ENCODE peak calls at places on chromosomes 7 and 10, in eight cellular contexts. K, F, M, U, B, R, T and D are unnamed samples.

GRCh38 chr7:143008007-143008901 is 18.7 kb downstream of the OR9A2 start:
- DNase-seq in K (peak; percentile 88), F (peak; percentile 84), M (peak; percentile 79), U (peak; percentile 75), B (peak; percentile 81), R (peak; percentile 78), T (peak; percentile 72), D (no peak)

GRCh38 chr10:61477469-61477868 is 24.3 kb upstream of the TMEM26 start:
- DNase-seq in K (no peak), F (no peak), M (no peak), U (no peak), B (no peak), R (no peak), T (no peak), D (no peak)

GRCh38 chr7:51246258-51247245 is 70.1 kb downstream of the COBL start:
- DNase-seq in K (no peak), F (no peak), M (no peak), U (no peak), B (peak; percentile 82), R (no peak), T (no peak), D (no peak)

GRCh38 chr10:12483996-12484944 is 134.9 kb downstream of the CAMK1D start:
- DNase-seq in K (no peak), F (no peak), M (no peak), U (no peak), B (no peak), R (no peak), T (no peak), D (no peak)

GRCh38 chr7:20327047-20327446 is 3.7 kb upstream of the ITGB8 start:
- DNase-seq in K (no peak), F (no peak), M (peak; percentile 51), U (no peak), B (no peak), R (peak; percentile 63), T (peak; percentile 84), D (no peak)

GRCh38 chr10:33353334-33353733 is 18.9 kb upstream of the NRP1 start:
- DNase-seq in K (no peak), F (no peak), M (no peak), U (no peak), B (no peak), R (no peak), T (no peak), D (no peak)

GRCh38 chr7:116675812-116676355 is 3.9 kb downstream of the MET start:
- DNase-seq in K (no peak), F (no peak), M (no peak), U (no peak), B (no peak), R (no peak), T (no peak), D (no peak)

GRCh38 chr7:23864984-23865383 is 155.0 kb downstream of the STK31 start:
- DNase-seq in K (no peak), F (no peak), M (peak; percentile 77), U (no peak), B (no peak), R (peak; percentile 86), T (peak; percentile 82), D (no peak)

GRCh38 chr10:35378547-35379210 is 42.4 kb downstream of the CCNY start:
- DNase-seq in K (no peak), F (no peak), M (peak; percentile 51), U (no peak), B (no peak), R (peak; percentile 54), T (no peak), D (no peak)

GRCh38 chr10:99560277-99561126 is 27.8 kb downstream of the NKX2-3 start:
- DNase-seq in K (peak; percentile 47), F (peak; percentile 83), M (peak; percentile 69), U (peak; percentile 14), B (no peak), R (peak; percentile 60), T (peak; percentile 65), D (no peak)

GRCh38 chr10:114998993-114999392 is 61.0 kb downstream of the TRUB1 start:
- DNase-seq in K (no peak), F (no peak), M (no peak), U (no peak), B (no peak), R (no peak), T (no peak), D (no peak)

GRCh38 chr10:109327266-109327665 is 596.0 kb downstream of the XPNPEP1 start:
- DNase-seq in K (no peak), F (no peak), M (no peak), U (no peak), B (no peak), R (no peak), T (no peak), D (no peak)

GRCh38 chr7:115561341-115562110 is 469.0 kb downstream of the TFEC start:
- DNase-seq in K (no peak), F (peak; percentile 46), M (peak; percentile 95), U (no peak), B (no peak), R (peak; percentile 93), T (peak; percentile 98), D (no peak)

GRCh38 chr7:101864039-101864438 is 46.6 kb downstream of the CUX1 start:
- DNase-seq in K (no peak), F (no peak), M (no peak), U (no peak), B (no peak), R (no peak), T (no peak), D (no peak)

GRCh38 chr7:90910136-90910535 is 314.0 kb downstream of the CDK14 start:
- DNase-seq in K (no peak), F (no peak), M (no peak), U (no peak), B (no peak), R (no peak), T (no peak), D (no peak)

GRCh38 chr10:93074137-93074596 is 474 bp downstream of the CYP26A1 start:
- DNase-seq in K (no peak), F (no peak), M (no peak), U (no peak), B (no peak), R (no peak), T (no peak), D (no peak)

GRCh38 chr10:93074597-93075368 is 1.1 kb downstream of the CYP26A1 start:
- DNase-seq in K (no peak), F (no peak), M (no peak), U (no peak), B (no peak), R (no peak), T (no peak), D (peak; percentile 53)

GRCh38 chr10:93072225-93072712 is 1.4 kb upstream of the CYP26A1 start:
- DNase-seq in K (no peak), F (no peak), M (no peak), U (no peak), B (no peak), R (no peak), T (no peak), D (no peak)

GRCh38 chr10:93072713-93073538 is 767 bp upstream of the CYP26A1 start:
- DNase-seq in K (no peak), F (no peak), M (no peak), U (no peak), B (no peak), R (no peak), T (no peak), D (no peak)

GRCh38 chr10:93073539-93074136 is at the start of gene CYP26A1:
- DNase-seq in K (no peak), F (no peak), M (no peak), U (no peak), B (no peak), R (no peak), T (no peak), D (no peak)
- H3K4me3 ChIP-seq in K (no peak within 1 kb of the TSS), F (peak within 1 kb of the TSS; percentile 33), M (peak within 1 kb of the TSS; percentile 54), U (no peak within 1 kb of the TSS), B (peak within 1 kb of the TSS; percentile 37), R (no peak within 1 kb of the TSS), T (peak within 1 kb of the TSS; percentile 25), D (peak within 1 kb of the TSS; percentile 73)

GRCh38 chr10:121577568-121577967 is 20.7 kb downstream of the FGFR2 start:
- DNase-seq in K (no peak), F (no peak), M (no peak), U (no peak), B (no peak), R (no peak), T (no peak), D (no peak)

GRCh38 chr10:121576139-121576538 is 22.1 kb downstream of the FGFR2 start:
- DNase-seq in K (no peak), F (no peak), M (no peak), U (no peak), B (no peak), R (no peak), T (no peak), D (no peak)

GRCh38 chr10:121572857-121573540 is 25.2 kb downstream of the FGFR2 start:
- DNase-seq in K (no peak), F (no peak), M (no peak), U (no peak), B (no peak), R (no peak), T (no peak), D (no peak)

GRCh38 chr10:121573541-121573941 is 24.7 kb downstream of the FGFR2 start:
- DNase-seq in K (no peak), F (no peak), M (no peak), U (no peak), B (no peak), R (no peak), T (no peak), D (no peak)

GRCh38 chr10:121574519-121575170 is 23.6 kb downstream of the FGFR2 start:
- DNase-seq in K (no peak), F (no peak), M (no peak), U (no peak), B (no peak), R (no peak), T (no peak), D (no peak)
- H3K4me3 ChIP-seq in K (no peak overlapping the region), F (no peak overlapping the region), M (no peak overlapping the region), U (no peak overlapping the region), B (no peak overlapping the region), R (no peak overlapping the region), T (no peak overlapping the region), D (no peak overlapping the region)

GRCh38 chr10:91328320-91328984 is 81.7 kb upstream of the HECTD2 start:
- DNase-seq in K (no peak), F (no peak), M (peak; percentile 16), U (no peak), B (no peak), R (peak; percentile 32), T (peak; percentile 24), D (no peak)
- H3K4me3 ChIP-seq in K (no peak overlapping the region), F (no peak overlapping the region), M (no peak overlapping the region), U (no peak overlapping the region), B (no peak overlapping the region), R (no peak overlapping the region), T (no peak overlapping the region), D (no peak overlapping the region)

DNA sequence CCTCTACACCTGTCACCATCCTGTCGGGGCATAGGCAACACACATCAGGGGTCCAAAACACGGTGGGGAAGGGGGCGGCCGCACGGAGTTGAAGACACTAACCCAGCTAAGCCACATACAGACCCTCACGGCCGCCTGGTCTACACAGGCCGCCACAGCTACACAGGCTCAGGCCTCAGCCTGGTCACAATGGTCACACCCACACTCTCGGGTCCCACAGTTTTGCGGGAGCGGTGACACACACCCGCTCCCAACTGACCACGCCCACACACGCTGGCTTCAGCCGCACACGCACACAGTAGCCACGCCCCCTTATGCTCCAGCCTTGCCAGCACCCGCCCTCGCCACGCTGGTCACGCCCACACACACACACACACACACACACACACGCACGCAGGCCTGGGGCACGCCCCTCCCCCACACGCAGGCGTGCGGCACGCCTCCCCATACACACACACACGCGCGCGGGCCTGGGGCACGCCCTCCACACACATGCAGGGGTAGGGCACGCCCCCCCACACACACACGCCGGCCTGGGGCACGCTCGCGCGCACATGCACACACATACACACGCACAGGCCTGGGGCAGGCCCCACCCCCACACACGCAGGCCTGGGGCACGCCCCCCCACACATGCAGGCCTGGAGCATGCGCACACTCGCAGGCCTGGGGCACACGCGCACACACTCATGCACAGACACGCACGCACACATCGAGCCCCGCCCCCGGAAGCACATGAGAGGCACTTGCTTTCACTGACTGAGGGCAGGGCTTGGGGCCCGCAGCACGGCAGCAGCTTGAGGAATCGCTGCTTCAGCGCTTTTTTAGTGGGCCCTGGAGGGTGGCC is 12.3 kb upstream of the OGA start:
- DNase-seq in K (peak; percentile 88), F (peak; percentile 97), M (peak; percentile 91), U (peak; percentile 97), B (peak; percentile 84), R (peak; percentile 89), T (peak; percentile 88), D (peak; percentile 88)
- H3K4me3 ChIP-seq in K (peak overlapping the region; percentile 14), F (peak overlapping the region; percentile 31), M (peak overlapping the region; percentile 26), U (peak overlapping the region; percentile 68), B (peak overlapping the region; percentile 62), R (peak overlapping the region; percentile 54), T (peak overlapping the region; percentile 55), D (peak overlapping the region; percentile 69)